ENCODE peak calls at places on chromosomes 6 and 20, in seven cellular contexts. One of them, this sample, is unnamed.

GRCh38 chr6:91590191-91590590 is 1003.3 kb upstream of the MAP3K7 start:
- DNase-seq in fibroblast of the aortic adventitia: no peak
- DNase-seq in mesendoderm: no peak
- DNase-seq in Peyer's patch: no peak
- DNase-seq in foreskin fibroblast: no peak
- DNase-seq in AG04450: no peak
- DNase-seq in fibroblast of pulmonary artery: no peak
- DNase-seq in this sample: no peak

GRCh38 chr6:116289876-116290275 is 10.1 kb upstream of the TSPYL1 start:
- DNase-seq in fibroblast of the aortic adventitia: no peak
- DNase-seq in mesendoderm: no peak
- DNase-seq in Peyer's patch: no peak
- DNase-seq in foreskin fibroblast: no peak
- DNase-seq in AG04450: no peak
- DNase-seq in fibroblast of pulmonary artery: no peak
- DNase-seq in this sample: no peak

GRCh38 chr6:15555101-15556038 is 107.5 kb downstream of the DTNBP1 start:
- DNase-seq in fibroblast of the aortic adventitia: no peak
- DNase-seq in mesendoderm: peak
- DNase-seq in Peyer's patch: no peak
- DNase-seq in foreskin fibroblast: no peak
- DNase-seq in AG04450: no peak
- DNase-seq in fibroblast of pulmonary artery: no peak
- DNase-seq in this sample: no peak

GRCh38 chr20:18727032-18727508 is 86.5 kb upstream of the SCP2D1 start:
- DNase-seq in fibroblast of the aortic adventitia: no peak
- DNase-seq in mesendoderm: peak
- DNase-seq in Peyer's patch: no peak
- DNase-seq in foreskin fibroblast: no peak
- DNase-seq in AG04450: no peak
- DNase-seq in fibroblast of pulmonary artery: no peak
- DNase-seq in this sample: no peak

GRCh38 chr20:23303325-23304102 is 47.1 kb upstream of the NXT1 start:
- DNase-seq in fibroblast of the aortic adventitia: no peak
- DNase-seq in mesendoderm: no peak
- DNase-seq in Peyer's patch: no peak
- DNase-seq in foreskin fibroblast: no peak
- DNase-seq in AG04450: no peak
- DNase-seq in fibroblast of pulmonary artery: no peak
- DNase-seq in this sample: no peak

GRCh38 chr20:23061713-23062561 is 12.5 kb upstream of the THBD start:
- DNase-seq in fibroblast of the aortic adventitia: peak
- DNase-seq in mesendoderm: peak
- DNase-seq in Peyer's patch: peak
- DNase-seq in foreskin fibroblast: peak
- DNase-seq in AG04450: peak
- DNase-seq in fibroblast of pulmonary artery: peak
- DNase-seq in this sample: peak

GRCh38 chr6:85673198-85674139 is 30.8 kb upstream of the SYNCRIP start:
- DNase-seq in fibroblast of the aortic adventitia: no peak
- DNase-seq in mesendoderm: no peak
- DNase-seq in Peyer's patch: no peak
- DNase-seq in foreskin fibroblast: peak
- DNase-seq in AG04450: no peak
- DNase-seq in fibroblast of pulmonary artery: no peak
- DNase-seq in this sample: no peak

GRCh38 chr6:143253630-143254029 is 192.9 kb downstream of the AIG1 start:
- DNase-seq in fibroblast of the aortic adventitia: no peak
- DNase-seq in mesendoderm: no peak
- DNase-seq in Peyer's patch: no peak
- DNase-seq in foreskin fibroblast: no peak
- DNase-seq in AG04450: no peak
- DNase-seq in fibroblast of pulmonary artery: no peak
- DNase-seq in this sample: peak

GRCh38 chr6:67003844-67004243 is 1296.8 kb upstream of the EYS start:
- DNase-seq in fibroblast of the aortic adventitia: no peak
- DNase-seq in mesendoderm: no peak
- DNase-seq in Peyer's patch: no peak
- DNase-seq in foreskin fibroblast: no peak
- DNase-seq in AG04450: no peak
- DNase-seq in fibroblast of pulmonary artery: no peak
- DNase-seq in this sample: no peak

GRCh38 chr6:125102411-125102810 is 51.2 kb upstream of the TPD52L1 start:
- DNase-seq in fibroblast of the aortic adventitia: no peak
- DNase-seq in mesendoderm: no peak
- DNase-seq in Peyer's patch: no peak
- DNase-seq in foreskin fibroblast: no peak
- DNase-seq in AG04450: no peak
- DNase-seq in fibroblast of pulmonary artery: peak
- DNase-seq in this sample: no peak

GRCh38 chr20:51318058-51318960 is 224.2 kb downstream of the NFATC2 start:
- DNase-seq in fibroblast of the aortic adventitia: peak
- DNase-seq in mesendoderm: peak
- DNase-seq in Peyer's patch: peak
- DNase-seq in foreskin fibroblast: no peak
- DNase-seq in AG04450: no peak
- DNase-seq in fibroblast of pulmonary artery: no peak
- DNase-seq in this sample: peak

GRCh38 chr20:57288676-57289075 is 22.2 kb upstream of the BMP7 start:
- DNase-seq in fibroblast of the aortic adventitia: no peak
- DNase-seq in mesendoderm: no peak
- DNase-seq in Peyer's patch: no peak
- DNase-seq in foreskin fibroblast: peak
- DNase-seq in AG04450: no peak
- DNase-seq in fibroblast of pulmonary artery: no peak
- DNase-seq in this sample: no peak

GRCh38 chr6:159941286-159942113 is 27.4 kb upstream of the IGF2R start:
- DNase-seq in fibroblast of the aortic adventitia: peak
- DNase-seq in mesendoderm: peak
- DNase-seq in Peyer's patch: no peak
- DNase-seq in foreskin fibroblast: peak
- DNase-seq in AG04450: no peak
- DNase-seq in fibroblast of pulmonary artery: peak
- DNase-seq in this sample: peak

GRCh38 chr20:2729251-2729713 is 36.7 kb downstream of the EBF4 start:
- DNase-seq in fibroblast of the aortic adventitia: peak
- DNase-seq in mesendoderm: no peak
- DNase-seq in Peyer's patch: no peak
- DNase-seq in foreskin fibroblast: peak
- DNase-seq in AG04450: no peak
- DNase-seq in fibroblast of pulmonary artery: peak
- DNase-seq in this sample: no peak

GRCh38 chr6:20751293-20751946 is 217.2 kb downstream of the CDKAL1 start:
- DNase-seq in fibroblast of the aortic adventitia: no peak
- DNase-seq in mesendoderm: no peak
- DNase-seq in Peyer's patch: no peak
- DNase-seq in foreskin fibroblast: peak
- DNase-seq in AG04450: no peak
- DNase-seq in fibroblast of pulmonary artery: no peak
- DNase-seq in this sample: no peak

GRCh38 chr6:786946-787763 is 94.2 kb upstream of the EXOC2 start:
- DNase-seq in fibroblast of the aortic adventitia: no peak
- DNase-seq in mesendoderm: peak
- DNase-seq in Peyer's patch: no peak
- DNase-seq in foreskin fibroblast: peak
- DNase-seq in AG04450: no peak
- DNase-seq in fibroblast of pulmonary artery: peak
- DNase-seq in this sample: peak

GRCh38 chr20:1484438-1485120 is 6.6 kb downstream of the SIRPB2 start:
- DNase-seq in fibroblast of the aortic adventitia: no peak
- DNase-seq in mesendoderm: no peak
- DNase-seq in Peyer's patch: no peak
- DNase-seq in foreskin fibroblast: peak
- DNase-seq in AG04450: no peak
- DNase-seq in fibroblast of pulmonary artery: no peak
- DNase-seq in this sample: no peak

DNA sequence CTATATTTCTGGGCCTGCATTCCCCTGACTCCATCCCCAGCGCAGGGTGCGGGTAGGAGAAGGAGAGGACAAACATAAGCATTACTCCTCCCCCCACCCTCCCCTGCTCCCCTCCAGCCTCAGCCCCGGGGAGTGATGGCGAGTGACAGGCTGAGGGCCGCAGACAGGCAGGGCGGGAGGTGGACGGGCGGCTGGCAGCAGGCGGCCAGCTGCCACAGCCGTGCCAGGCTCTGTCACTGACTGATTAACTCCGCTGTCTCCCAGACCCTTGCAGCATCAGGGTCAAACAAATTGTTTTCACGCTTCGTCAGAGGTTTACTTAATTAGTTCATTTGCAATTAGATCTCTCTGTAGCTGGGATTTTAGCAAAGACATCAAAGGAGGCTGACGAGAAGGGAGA is 41.9 kb downstream of the FOXP4 start:
- DNase-seq in fibroblast of the aortic adventitia: no peak
- DNase-seq in mesendoderm: no peak
- DNase-seq in Peyer's patch: no peak
- DNase-seq in foreskin fibroblast: no peak
- DNase-seq in AG04450: no peak
- DNase-seq in fibroblast of pulmonary artery: no peak
- DNase-seq in this sample: no peak
- H3K4me3 ChIP-seq in fibroblast of the aortic adventitia: no peak
- H3K4me3 ChIP-seq in mesendoderm: no peak
- H3K4me3 ChIP-seq in Peyer's patch: no peak
- H3K4me3 ChIP-seq in foreskin fibroblast: no peak
- H3K4me3 ChIP-seq in AG04450: no peak
- H3K4me3 ChIP-seq in fibroblast of pulmonary artery: no peak
- H3K4me3 ChIP-seq in this sample: no peak

GRCh38 chr20:31838646-31839292 is 6.6 kb downstream of the FOXS1 start:
- DNase-seq in fibroblast of the aortic adventitia: no peak
- DNase-seq in mesendoderm: no peak
- DNase-seq in Peyer's patch: no peak
- DNase-seq in foreskin fibroblast: peak
- DNase-seq in AG04450: no peak
- DNase-seq in fibroblast of pulmonary artery: peak
- DNase-seq in this sample: peak

GRCh38 chr20:31835977-31836852 is 9.2 kb downstream of the FOXS1 start:
- DNase-seq in fibroblast of the aortic adventitia: peak
- DNase-seq in mesendoderm: peak
- DNase-seq in Peyer's patch: peak
- DNase-seq in foreskin fibroblast: peak
- DNase-seq in AG04450: peak
- DNase-seq in fibroblast of pulmonary artery: peak
- DNase-seq in this sample: peak

GRCh38 chr20:31835554-31835953 is 9.8 kb downstream of the FOXS1 start:
- DNase-seq in fibroblast of the aortic adventitia: no peak
- DNase-seq in mesendoderm: no peak
- DNase-seq in Peyer's patch: no peak
- DNase-seq in foreskin fibroblast: no peak
- DNase-seq in AG04450: no peak
- DNase-seq in fibroblast of pulmonary artery: no peak
- DNase-seq in this sample: no peak

GRCh38 chr20:31837896-31838397 is 7.5 kb downstream of the FOXS1 start:
- DNase-seq in fibroblast of the aortic adventitia: peak
- DNase-seq in mesendoderm: peak
- DNase-seq in Peyer's patch: no peak
- DNase-seq in foreskin fibroblast: peak
- DNase-seq in AG04450: no peak
- DNase-seq in fibroblast of pulmonary artery: peak
- DNase-seq in this sample: peak

DNA sequence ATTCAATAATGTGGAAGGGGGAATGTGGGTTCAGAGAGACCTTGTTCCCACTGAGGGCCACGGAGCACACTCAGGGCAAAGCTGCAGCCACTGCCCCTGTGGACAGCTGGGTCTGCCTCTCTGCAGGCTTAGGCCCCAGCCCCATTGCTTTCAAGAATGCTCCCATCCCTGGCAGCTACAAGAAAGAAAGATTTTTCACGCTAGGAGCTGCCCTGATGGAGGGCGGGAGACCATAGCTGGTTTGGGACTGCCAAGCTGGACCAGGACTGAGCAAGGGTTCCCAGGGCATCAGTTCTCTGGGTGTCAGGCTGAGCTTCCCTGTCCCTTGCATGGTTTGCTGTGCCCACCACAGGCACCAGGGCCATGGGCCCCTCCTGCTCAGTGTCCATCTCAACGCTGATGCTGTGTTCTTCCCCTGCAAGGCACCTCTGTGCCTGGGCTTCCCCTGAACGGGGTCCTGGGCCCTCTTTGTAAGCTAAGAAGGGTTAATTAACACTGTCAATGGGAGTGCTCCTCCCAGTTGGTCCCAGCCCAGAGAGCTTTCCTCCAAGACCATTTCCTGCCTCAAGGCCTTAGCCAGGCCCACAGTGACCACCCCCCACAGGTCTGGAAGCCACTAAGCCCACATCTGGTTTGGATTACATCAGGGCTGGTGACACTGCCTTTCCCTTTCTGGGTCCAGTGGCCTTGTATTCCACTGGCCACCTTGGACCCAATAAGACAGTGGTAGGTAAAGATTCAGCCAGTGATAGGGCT is 8.4 kb downstream of the FOXS1 start:
- DNase-seq in fibroblast of the aortic adventitia: no peak
- DNase-seq in mesendoderm: peak
- DNase-seq in Peyer's patch: no peak
- DNase-seq in foreskin fibroblast: no peak
- DNase-seq in AG04450: no peak
- DNase-seq in fibroblast of pulmonary artery: no peak
- DNase-seq in this sample: no peak
- H3K4me3 ChIP-seq in fibroblast of the aortic adventitia: no peak
- H3K4me3 ChIP-seq in mesendoderm: no peak
- H3K4me3 ChIP-seq in Peyer's patch: no peak
- H3K4me3 ChIP-seq in foreskin fibroblast: no peak
- H3K4me3 ChIP-seq in AG04450: no peak
- H3K4me3 ChIP-seq in fibroblast of pulmonary artery: no peak
- H3K4me3 ChIP-seq in this sample: no peak

GRCh38 chr20:11772226-11772730 is 145.4 kb upstream of the BTBD3 start:
- DNase-seq in fibroblast of the aortic adventitia: no peak
- DNase-seq in mesendoderm: no peak
- DNase-seq in Peyer's patch: no peak
- DNase-seq in foreskin fibroblast: no peak
- DNase-seq in AG04450: no peak
- DNase-seq in fibroblast of pulmonary artery: no peak
- DNase-seq in this sample: no peak

GRCh38 chr20:11766961-11767360 is 150.7 kb upstream of the BTBD3 start:
- DNase-seq in fibroblast of the aortic adventitia: no peak
- DNase-seq in mesendoderm: peak
- DNase-seq in Peyer's patch: no peak
- DNase-seq in foreskin fibroblast: peak
- DNase-seq in AG04450: no peak
- DNase-seq in fibroblast of pulmonary artery: no peak
- DNase-seq in this sample: no peak

DNA sequence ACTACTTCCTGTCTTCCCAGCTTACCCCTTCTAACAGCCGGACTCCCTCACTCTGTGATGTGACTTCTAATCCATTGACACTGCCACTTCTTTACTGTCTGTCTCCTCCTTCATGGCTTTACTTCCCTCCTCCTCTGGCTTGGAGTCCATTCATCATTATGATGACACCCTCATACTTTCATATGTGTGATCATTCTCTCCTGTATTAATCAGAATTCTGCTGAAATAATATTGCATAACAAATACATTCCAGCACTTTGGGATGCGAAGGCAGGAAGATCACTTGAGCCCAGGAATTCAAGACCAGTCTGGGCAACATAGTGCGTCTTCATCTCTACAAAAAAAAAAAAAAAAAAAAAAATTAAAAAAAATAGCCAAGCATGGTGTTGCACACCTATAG is 147.9 kb upstream of the BTBD3 start:
- DNase-seq in fibroblast of the aortic adventitia: no peak
- DNase-seq in mesendoderm: no peak
- DNase-seq in Peyer's patch: no peak
- DNase-seq in foreskin fibroblast: no peak
- DNase-seq in AG04450: no peak
- DNase-seq in fibroblast of pulmonary artery: no peak
- DNase-seq in this sample: peak
- H3K4me3 ChIP-seq in fibroblast of the aortic adventitia: no peak
- H3K4me3 ChIP-seq in mesendoderm: no peak
- H3K4me3 ChIP-seq in Peyer's patch: no peak
- H3K4me3 ChIP-seq in foreskin fibroblast: no peak
- H3K4me3 ChIP-seq in AG04450: no peak
- H3K4me3 ChIP-seq in fibroblast of pulmonary artery: no peak
- H3K4me3 ChIP-seq in this sample: no peak

GRCh38 chr6:138450445-138450844 is 46.4 kb downstream of the HEBP2 start:
- DNase-seq in fibroblast of the aortic adventitia: no peak
- DNase-seq in mesendoderm: no peak
- DNase-seq in Peyer's patch: no peak
- DNase-seq in foreskin fibroblast: no peak
- DNase-seq in AG04450: no peak
- DNase-seq in fibroblast of pulmonary artery: no peak
- DNase-seq in this sample: no peak
- H3K4me3 ChIP-seq in fibroblast of the aortic adventitia: no peak
- H3K4me3 ChIP-seq in mesendoderm: no peak
- H3K4me3 ChIP-seq in Peyer's patch: no peak
- H3K4me3 ChIP-seq in foreskin fibroblast: no peak
- H3K4me3 ChIP-seq in AG04450: no peak
- H3K4me3 ChIP-seq in fibroblast of pulmonary artery: no peak
- H3K4me3 ChIP-seq in this sample: no peak

This sample was measured in choroid plexus epithelial cell.